ENCODE peak calls at places on chromosomes 3 and 15, in seven cellular contexts. U is fibroblast of mammary gland, Z is fibroblast of pulmonary artery, J is cardiac fibroblast, H is HCT116, G is epithelial cell of esophagus, L is left ventricle myocardium inferior. B is an unnamed sample.

GRCh38 chr15:74262635-74263034 is 26.5 kb downstream of the CCDC33 start:
- DNase-seq in J (no peak), Z (no peak), U (no peak), L (no peak), H (no peak), G (no peak), B (no peak)

GRCh38 chr3:46989146-46989810 is 9.8 kb downstream of the NBEAL2 start:
- DNase-seq in U (no peak), Z (no peak), G (no peak), H (no peak), J (no peak), L (no peak), B (no peak)

GRCh38 chr3:187545391-187545790 is 124.8 kb downstream of the SST start:
- DNase-seq in J (no peak), L (no peak), Z (no peak), U (no peak), G (no peak), H (no peak), B (no peak)

GRCh38 chr15:74633781-74634180 is 18.1 kb downstream of the CLK3 start:
- DNase-seq in J (no peak), U (no peak), L (no peak), G (no peak), H (no peak), Z (no peak), B (no peak)

GRCh38 chr15:28902856-28903255 is 17.1 kb downstream of the APBA2 start:
- DNase-seq in L (no peak), G (no peak), J (no peak), U (no peak), Z (no peak), H (no peak), B (no peak)

GRCh38 chr15:39511000-39511914 is 69.6 kb upstream of the THBS1 start:
- DNase-seq in U (peak), Z (peak), G (peak), H (peak), J (peak), L (peak), B (peak)

GRCh38 chr3:101890716-101891115 is 41.4 kb downstream of the NFKBIZ start:
- DNase-seq in L (no peak), H (no peak), U (peak), Z (peak), J (peak), G (peak), B (no peak)

GRCh38 chr3:53680026-53680425 is 166.2 kb downstream of the CHDH start:
- DNase-seq in L (peak), U (no peak), H (no peak), G (no peak), J (peak), Z (peak), B (no peak)

GRCh38 chr3:25856902-25857518 is 67.1 kb downstream of the OXSM start:
- DNase-seq in G (peak), J (peak), H (peak), U (peak), L (no peak), Z (peak), B (peak)

GRCh38 chr15:95464091-95464888 is 866.2 kb upstream of the NR2F2 start:
- DNase-seq in G (no peak), L (no peak), Z (no peak), J (no peak), U (no peak), H (no peak), B (no peak)

GRCh38 chr3:158105124-158105709 is 1.0 kb downstream of the SHOX2 start:
- DNase-seq in J (no peak), Z (no peak), H (no peak), U (peak), L (no peak), G (no peak), B (no peak)

GRCh38 chr3:172673210-172673679 is 37.6 kb downstream of the NCEH1 start:
- DNase-seq in G (peak), U (peak), L (peak), Z (peak), H (peak), J (peak), B (peak)

GRCh38 chr3:4866841-4867240 is 112.4 kb upstream of the BHLHE40 start:
- DNase-seq in G (peak), H (no peak), L (no peak), J (peak), U (peak), Z (peak), B (peak)

GRCh38 chr3:107928084-107928445 is 162.8 kb downstream of the CD47 start:
- DNase-seq in H (no peak), L (no peak), Z (peak), J (peak), U (peak), G (peak), B (no peak)

GRCh38 chr3:53162672-53163458 is 1.9 kb downstream of the PRKCD start:
- DNase-seq in H (no peak), G (peak), L (no peak), J (peak), U (peak), Z (peak), B (no peak)

GRCh38 chr3:27714692-27715453 is 7.2 kb downstream of the EOMES start:
- DNase-seq in L (no peak), Z (no peak), U (no peak), H (no peak), J (no peak), G (peak), B (no peak)

GRCh38 chr3:186425788-186426730 is 64.0 kb upstream of the DGKG start:
- DNase-seq in U (peak), Z (peak), L (no peak), G (peak), J (peak), H (no peak), B (peak)

GRCh38 chr3:14363976-14364375 is 38.4 kb upstream of the SLC6A6 start:
- DNase-seq in Z (no peak), G (no peak), J (no peak), U (no peak), H (no peak), L (no peak), B (no peak)

GRCh38 chr3:71226565-71227281 is 356.8 kb downstream of the FOXP1 start:
- DNase-seq in U (no peak), G (no peak), J (no peak), H (no peak), Z (no peak), L (peak), B (no peak)

GRCh38 chr15:100266166-100266565 is 75.6 kb downstream of the ADAMTS17 start:
- DNase-seq in J (no peak), G (no peak), H (no peak), L (no peak), Z (no peak), U (no peak), B (no peak)

GRCh38 chr15:92159481-92159880 is 234.2 kb upstream of the ST8SIA2 start:
- DNase-seq in H (no peak), G (no peak), J (no peak), U (no peak), Z (no peak), L (no peak), B (no peak)

GRCh38 chr15:80562033-80562432 is 133.1 kb upstream of the ABHD17C start:
- DNase-seq in H (no peak), U (peak), L (no peak), G (no peak), J (no peak), Z (no peak), B (no peak)

GRCh38 chr15:34047893-34048775 is 9.1 kb upstream of the AVEN start:
- DNase-seq in Z (peak), H (no peak), J (peak), G (no peak), U (peak), L (no peak), B (no peak)

GRCh38 chr15:33807665-33808064 is 160.6 kb upstream of the CHRM5 start:
- DNase-seq in G (no peak), Z (no peak), H (no peak), U (no peak), L (no peak), J (no peak), B (no peak)

GRCh38 chr3:169147246-169148008 is 516.1 kb downstream of the MECOM start:
- DNase-seq in Z (peak), J (peak), U (peak), L (peak), G (peak), H (no peak), B (no peak)

GRCh38 chr3:119743921-119744320 is 38.0 kb upstream of the NR1I2 start:
- DNase-seq in J (no peak), U (no peak), Z (no peak), L (no peak), G (no peak), H (no peak), B (no peak)

GRCh38 chr3:45224824-45225464 is 1.1 kb downstream of the TMEM158 start:
- DNase-seq in G (peak), H (no peak), Z (peak), U (peak), J (peak), L (peak), B (no peak)

GRCh38 chr3:179045719-179046402 is 25.7 kb downstream of the ZMAT3 start:
- DNase-seq in H (no peak), J (no peak), L (no peak), Z (no peak), U (no peak), G (no peak), B (no peak)

GRCh38 chr3:69012836-69013255 is 638 bp downstream of the EOGT start:
- DNase-seq in U (peak), H (no peak), L (peak), G (no peak), Z (peak), J (peak), B (no peak)

DNA sequence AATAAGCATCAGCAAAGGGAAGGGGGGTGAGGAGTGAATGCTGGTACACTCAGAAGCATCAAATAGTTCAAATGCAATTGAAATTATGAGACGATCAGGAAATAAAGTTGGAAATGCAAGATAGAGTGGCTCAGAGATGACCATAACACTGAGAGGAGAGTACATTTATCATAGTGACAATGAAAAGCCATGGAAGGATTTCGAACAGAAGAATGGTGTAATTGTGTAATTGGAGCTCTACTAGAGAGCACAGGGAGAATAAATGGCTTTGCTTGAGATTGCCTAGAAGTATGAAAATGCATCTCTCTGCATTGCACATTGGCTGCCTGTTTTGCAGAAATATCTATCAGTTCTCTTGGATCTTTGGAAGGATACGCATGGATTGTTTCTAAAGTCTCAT is 163.3 kb downstream of the TP63 start:
- DNase-seq in U (no peak), J (no peak), H (no peak), L (no peak), G (no peak), Z (no peak), B (no peak)
- H3K4me3 ChIP-seq in U (no peak), J (no peak), H (no peak), L (no peak), G (peak), Z (no peak), B (no peak)

GRCh38 chr3:153927107-153927506 is 194.1 kb upstream of the ARHGEF26 start:
- DNase-seq in G (peak), J (peak), Z (peak), U (peak), H (peak), L (no peak), B (peak)
- TF ChIP-seq CTCF in G (no peak), J (no peak), Z (peak), U (peak), H (peak), L (no peak), B (no peak)

DNA sequence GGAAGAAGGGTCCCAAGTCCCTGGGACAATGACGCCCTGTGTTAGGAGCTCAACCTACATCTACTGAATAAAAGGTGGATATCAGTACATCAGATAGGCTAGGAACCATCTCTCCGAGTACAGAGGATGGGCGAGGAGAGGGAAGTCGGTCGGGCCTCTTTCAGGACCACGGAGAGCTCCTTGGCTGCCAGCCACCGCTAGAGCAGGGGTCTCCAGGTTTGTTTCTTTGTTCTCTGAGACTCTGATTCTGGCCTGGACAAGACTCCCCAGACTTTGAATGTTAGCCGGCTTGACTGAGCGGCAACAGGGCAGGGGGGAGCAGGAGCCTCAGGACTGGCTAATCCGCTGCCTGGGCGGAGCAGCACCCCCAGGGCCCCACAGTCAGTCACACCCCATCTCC is 131.8 kb downstream of the TPRA1 start:
- DNase-seq in Z (peak), G (no peak), U (no peak), H (no peak), L (no peak), J (no peak), B (no peak)
- H3K4me3 ChIP-seq in Z (no peak), G (no peak), U (no peak), H (no peak), L (no peak), J (no peak), B (no peak)

GRCh38 chr15:48336940-48337339 is 5.7 kb downstream of the DUT start:
- DNase-seq in G (no peak), H (peak), J (peak), U (peak), Z (peak), L (no peak), B (no peak)
- TF ChIP-seq CTCF in G (no peak), H (peak), J (peak), U (peak), Z (peak), L (peak), B (peak)